ENCODE peak calls at places on chromosome 3, in four cellular contexts. One of them, this sample, is unnamed. For H3K36me3, the result is how much of the 10 kb centered on the place peaks cover.

GRCh38 chr3:15269091-15269989 is 63.0 kb downstream of the SH3BP5 start:
- DNase-seq in K562: peak
- DNase-seq in CD8-positive, alpha-beta memory T cell: peak
- DNase-seq in tibial nerve: peak
- DNase-seq in this sample: no peak

GRCh38 chr3:163481738-163482137 is 1596.6 kb downstream of the SI start:
- DNase-seq in K562: no peak
- DNase-seq in tibial nerve: no peak
- DNase-seq in CD8-positive, alpha-beta memory T cell: no peak
- DNase-seq in this sample: no peak

GRCh38 chr3:176958560-176958959 is 238.7 kb downstream of the TBL1XR1 start:
- DNase-seq in K562: no peak
- DNase-seq in CD8-positive, alpha-beta memory T cell: no peak
- DNase-seq in tibial nerve: no peak
- DNase-seq in this sample: no peak

GRCh38 chr3:124888482-124889441 is 1.6 kb upstream of the ITGB5 start:
- DNase-seq in K562: no peak
- DNase-seq in tibial nerve: no peak
- DNase-seq in CD8-positive, alpha-beta memory T cell: no peak
- DNase-seq in this sample: no peak

GRCh38 chr3:112973325-112974177 is 1.4 kb downstream of the CD200R1 start:
- DNase-seq in K562: no peak
- DNase-seq in tibial nerve: no peak
- DNase-seq in CD8-positive, alpha-beta memory T cell: peak
- DNase-seq in this sample: no peak

GRCh38 chr3:62101488-62101887 is 271.9 kb downstream of the FEZF2 start:
- DNase-seq in tibial nerve: no peak
- DNase-seq in CD8-positive, alpha-beta memory T cell: no peak
- DNase-seq in K562: no peak
- DNase-seq in this sample: no peak

GRCh38 chr3:190131329-190131728 is 10.6 kb upstream of the P3H2 start:
- DNase-seq in tibial nerve: no peak
- DNase-seq in K562: no peak
- DNase-seq in CD8-positive, alpha-beta memory T cell: no peak
- DNase-seq in this sample: no peak

GRCh38 chr3:115800489-115801080 is 177.3 kb downstream of the GAP43 start:
- DNase-seq in tibial nerve: no peak
- DNase-seq in CD8-positive, alpha-beta memory T cell: no peak
- DNase-seq in K562: no peak
- DNase-seq in this sample: no peak

GRCh38 chr3:18153571-18154173 is 271.5 kb downstream of the SATB1 start:
- DNase-seq in K562: no peak
- DNase-seq in CD8-positive, alpha-beta memory T cell: no peak
- DNase-seq in tibial nerve: no peak
- DNase-seq in this sample: peak

GRCh38 chr3:71728632-71729342 is 3.6 kb upstream of the EIF4E3 start:
- DNase-seq in tibial nerve: no peak
- DNase-seq in K562: peak
- DNase-seq in CD8-positive, alpha-beta memory T cell: peak
- DNase-seq in this sample: no peak

GRCh38 chr3:17841190-17841828 is 98.9 kb upstream of the TBC1D5 start:
- DNase-seq in CD8-positive, alpha-beta memory T cell: peak
- DNase-seq in tibial nerve: peak
- DNase-seq in K562: peak
- DNase-seq in this sample: peak

GRCh38 chr3:42451546-42452230 is 41.3 kb upstream of the LYZL4 start:
- DNase-seq in K562: no peak
- DNase-seq in tibial nerve: no peak
- DNase-seq in CD8-positive, alpha-beta memory T cell: no peak
- DNase-seq in this sample: no peak

GRCh38 chr3:4722103-4722502 is 229.0 kb downstream of the ITPR1 start:
- DNase-seq in tibial nerve: no peak
- DNase-seq in CD8-positive, alpha-beta memory T cell: no peak
- DNase-seq in K562: peak
- DNase-seq in this sample: peak

GRCh38 chr3:148042663-148043445 is 633.7 kb downstream of the ZIC1 start:
- DNase-seq in CD8-positive, alpha-beta memory T cell: no peak
- DNase-seq in K562: no peak
- DNase-seq in tibial nerve: no peak
- DNase-seq in this sample: peak

GRCh38 chr3:158168996-158169573 is 59.2 kb downstream of the RSRC1 start:
- DNase-seq in K562: no peak
- DNase-seq in CD8-positive, alpha-beta memory T cell: no peak
- DNase-seq in tibial nerve: no peak
- DNase-seq in this sample: no peak

GRCh38 chr3:151412989-151413388 is 28.4 kb upstream of the P2RY12 start:
- DNase-seq in CD8-positive, alpha-beta memory T cell: no peak
- DNase-seq in K562: no peak
- DNase-seq in tibial nerve: no peak
- DNase-seq in this sample: no peak

GRCh38 chr3:120450261-120450913 is 405 bp downstream of the FSTL1 start:
- DNase-seq in K562: no peak
- DNase-seq in CD8-positive, alpha-beta memory T cell: no peak
- DNase-seq in tibial nerve: peak
- DNase-seq in this sample: peak

GRCh38 chr3:150770662-150771061 is 7.7 kb upstream of the SIAH2 start:
- DNase-seq in CD8-positive, alpha-beta memory T cell: no peak
- DNase-seq in K562: no peak
- DNase-seq in tibial nerve: no peak
- DNase-seq in this sample: no peak

GRCh38 chr3:79751703-79752102 is 16.1 kb downstream of the ROBO1 start:
- DNase-seq in K562: no peak
- DNase-seq in tibial nerve: no peak
- DNase-seq in CD8-positive, alpha-beta memory T cell: no peak
- DNase-seq in this sample: no peak

GRCh38 chr3:13879102-13879945 is 547 bp downstream of the WNT7A start:
- DNase-seq in K562: no peak
- DNase-seq in tibial nerve: no peak
- DNase-seq in CD8-positive, alpha-beta memory T cell: no peak
- DNase-seq in this sample: no peak

GRCh38 chr3:168514252-168514651 is 418.5 kb upstream of the GOLIM4 start:
- DNase-seq in K562: no peak
- DNase-seq in tibial nerve: no peak
- DNase-seq in CD8-positive, alpha-beta memory T cell: no peak
- DNase-seq in this sample: no peak

GRCh38 chr3:32420138-32420981 is 28.7 kb downstream of the CMTM7 start:
- DNase-seq in K562: no peak
- DNase-seq in tibial nerve: no peak
- DNase-seq in CD8-positive, alpha-beta memory T cell: no peak
- DNase-seq in this sample: peak

GRCh38 chr3:160616721-160617120 is 51.4 kb upstream of the KPNA4 start:
- DNase-seq in K562: no peak
- DNase-seq in tibial nerve: no peak
- DNase-seq in CD8-positive, alpha-beta memory T cell: no peak
- DNase-seq in this sample: peak

GRCh38 chr3:194536883-194537637 is 50.3 kb upstream of the ATP13A3 start:
- DNase-seq in CD8-positive, alpha-beta memory T cell: no peak
- DNase-seq in K562: no peak
- DNase-seq in tibial nerve: no peak
- DNase-seq in this sample: no peak

GRCh38 chr3:134326126-134326525 is 48.1 kb downstream of the AMOTL2 start:
- DNase-seq in K562: no peak
- DNase-seq in CD8-positive, alpha-beta memory T cell: no peak
- DNase-seq in tibial nerve: no peak
- DNase-seq in this sample: no peak

GRCh38 chr3:160617636-160618035 is 52.3 kb upstream of the KPNA4 start:
- DNase-seq in CD8-positive, alpha-beta memory T cell: no peak
- DNase-seq in K562: no peak
- DNase-seq in tibial nerve: no peak
- DNase-seq in this sample: no peak

GRCh38 chr3:58337190-58337589 is 4.5 kb downstream of the PXK start:
- DNase-seq in tibial nerve: no peak
- DNase-seq in K562: no peak
- DNase-seq in CD8-positive, alpha-beta memory T cell: no peak
- DNase-seq in this sample: no peak

GRCh38 chr3:58336135-58336882 is 3.6 kb downstream of the PXK start:
- DNase-seq in CD8-positive, alpha-beta memory T cell: no peak
- DNase-seq in tibial nerve: no peak
- DNase-seq in K562: no peak
- DNase-seq in this sample: peak

GRCh38 chr3:58334013-58334321 is 1.3 kb downstream of the PXK start:
- DNase-seq in tibial nerve: no peak
- DNase-seq in CD8-positive, alpha-beta memory T cell: no peak
- DNase-seq in K562: no peak
- DNase-seq in this sample: no peak

GRCh38 chr3:58333206-58334012 is 717 bp downstream of the PXK start:
- DNase-seq in tibial nerve: no peak
- DNase-seq in CD8-positive, alpha-beta memory T cell: no peak
- DNase-seq in K562: no peak
- DNase-seq in this sample: peak

GRCh38 chr3:58335432-58335947 is 2.8 kb downstream of the PXK start:
- DNase-seq in tibial nerve: no peak
- DNase-seq in CD8-positive, alpha-beta memory T cell: no peak
- DNase-seq in K562: no peak
- DNase-seq in this sample: no peak
- H3K4me3 ChIP-seq in tibial nerve: no peak
- H3K4me3 ChIP-seq in CD8-positive, alpha-beta memory T cell: no peak
- H3K4me3 ChIP-seq in K562: peak
- H3K4me3 ChIP-seq in this sample: no peak

GRCh38 chr3:64327039-64327804 is 102.0 kb upstream of the PRICKLE2 start:
- DNase-seq in K562: peak
- DNase-seq in CD8-positive, alpha-beta memory T cell: no peak
- DNase-seq in tibial nerve: peak
- DNase-seq in this sample: peak
- H3K27ac ChIP-seq in K562: no peak
- H3K27ac ChIP-seq in CD8-positive, alpha-beta memory T cell: no peak
- H3K27ac ChIP-seq in tibial nerve: peak
- H3K27ac ChIP-seq in this sample: no peak

DNA sequence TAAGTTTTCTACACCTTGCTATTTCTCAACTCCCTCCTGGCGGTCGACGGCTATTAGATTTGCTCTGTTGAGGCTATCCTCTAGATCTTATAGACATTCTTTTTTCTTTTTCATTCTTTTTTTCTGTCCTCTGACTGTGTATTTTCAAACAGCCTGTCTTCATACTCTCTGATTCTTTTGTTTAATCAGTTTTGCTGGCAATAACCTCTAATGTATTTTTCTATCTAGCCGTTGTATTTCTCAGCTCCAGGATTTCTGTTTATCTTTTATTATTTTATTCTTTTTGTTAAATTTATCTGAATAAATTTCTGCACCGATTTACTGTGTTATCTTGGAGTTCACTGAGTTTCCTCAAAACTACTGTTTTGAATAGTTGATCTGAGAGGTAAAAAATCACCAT is 31.5 kb downstream of the NLGN1 start:
- DNase-seq in CD8-positive, alpha-beta memory T cell: no peak
- DNase-seq in tibial nerve: no peak
- DNase-seq in K562: no peak
- DNase-seq in this sample: no peak
- H3K36me3 ChIP-seq in CD8-positive, alpha-beta memory T cell: under half
- H3K36me3 ChIP-seq in tibial nerve: under half
- H3K36me3 ChIP-seq in K562: under half
- H3K36me3 ChIP-seq in this sample: under half

GRCh38 chr3:155870133-155870944 is at the start of gene GMPS:
- DNase-seq in tibial nerve: peak
- DNase-seq in K562: peak
- DNase-seq in CD8-positive, alpha-beta memory T cell: peak
- DNase-seq in this sample: peak

GRCh38 chr3:155870945-155871745 is 695 bp downstream of the GMPS start:
- DNase-seq in K562: peak
- DNase-seq in tibial nerve: peak
- DNase-seq in CD8-positive, alpha-beta memory T cell: peak
- DNase-seq in this sample: peak

GRCh38 chr3:155872904-155873646 is 2.6 kb downstream of the GMPS start:
- DNase-seq in tibial nerve: no peak
- DNase-seq in CD8-positive, alpha-beta memory T cell: no peak
- DNase-seq in K562: no peak
- DNase-seq in this sample: no peak

GRCh38 chr3:155871746-155872158 is 1.3 kb downstream of the GMPS start:
- DNase-seq in K562: no peak
- DNase-seq in CD8-positive, alpha-beta memory T cell: no peak
- DNase-seq in tibial nerve: no peak
- DNase-seq in this sample: no peak

GRCh38 chr3:155869664-155870063 is 786 bp upstream of the GMPS start:
- DNase-seq in tibial nerve: no peak
- DNase-seq in CD8-positive, alpha-beta memory T cell: no peak
- DNase-seq in K562: no peak
- DNase-seq in this sample: no peak
- H3K4me3 ChIP-seq in tibial nerve: peak
- H3K4me3 ChIP-seq in CD8-positive, alpha-beta memory T cell: peak
- H3K4me3 ChIP-seq in K562: peak
- H3K4me3 ChIP-seq in this sample: peak

GRCh38 chr3:52178537-52178936 is 19.4 kb upstream of the ALAS1 start:
- DNase-seq in CD8-positive, alpha-beta memory T cell: no peak
- DNase-seq in tibial nerve: no peak
- DNase-seq in K562: no peak
- DNase-seq in this sample: no peak

GRCh38 chr3:52182691-52183090 is 15.3 kb upstream of the ALAS1 start:
- DNase-seq in K562: no peak
- DNase-seq in CD8-positive, alpha-beta memory T cell: no peak
- DNase-seq in tibial nerve: no peak
- DNase-seq in this sample: no peak

GRCh38 chr3:52183786-52184445 is 14.0 kb upstream of the ALAS1 start:
- DNase-seq in tibial nerve: no peak
- DNase-seq in CD8-positive, alpha-beta memory T cell: no peak
- DNase-seq in K562: no peak
- DNase-seq in this sample: no peak

GRCh38 chr3:52182203-52182602 is 15.8 kb upstream of the ALAS1 start:
- DNase-seq in tibial nerve: no peak
- DNase-seq in K562: peak
- DNase-seq in CD8-positive, alpha-beta memory T cell: peak
- DNase-seq in this sample: no peak

DNA sequence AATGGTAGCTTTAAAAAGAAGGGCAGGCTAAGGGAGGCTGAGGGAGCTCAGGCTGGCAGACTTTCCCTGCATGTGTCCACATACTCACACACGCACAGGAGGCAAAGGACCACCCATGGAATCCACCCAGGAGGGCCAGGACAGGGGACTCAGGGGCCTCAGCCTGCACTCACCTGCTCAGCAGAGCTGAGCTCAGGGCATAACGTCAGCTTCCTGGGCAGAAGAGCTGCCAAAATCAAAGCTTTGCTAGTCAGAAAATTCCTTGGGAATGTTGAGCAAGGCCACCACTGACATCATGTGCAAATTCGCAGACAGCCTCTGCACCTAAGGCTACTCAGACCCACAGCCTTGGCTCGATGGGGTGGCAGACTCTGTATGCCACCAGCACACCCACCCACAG is 16.4 kb upstream of the ALAS1 start:
- DNase-seq in CD8-positive, alpha-beta memory T cell: no peak
- DNase-seq in tibial nerve: no peak
- DNase-seq in K562: no peak
- DNase-seq in this sample: peak
- H3K27ac ChIP-seq in CD8-positive, alpha-beta memory T cell: no peak
- H3K27ac ChIP-seq in tibial nerve: no peak
- H3K27ac ChIP-seq in K562: no peak
- H3K27ac ChIP-seq in this sample: no peak

GRCh38 chr3:12579456-12579855 is 22.6 kb downstream of the MKRN2 start:
- DNase-seq in tibial nerve: no peak
- DNase-seq in CD8-positive, alpha-beta memory T cell: no peak
- DNase-seq in K562: no peak
- DNase-seq in this sample: no peak
- H3K36me3 ChIP-seq in tibial nerve: under half
- H3K36me3 ChIP-seq in CD8-positive, alpha-beta memory T cell: under half
- H3K36me3 ChIP-seq in K562: half or more
- H3K36me3 ChIP-seq in this sample: half or more

This sample was measured in cardiac muscle cell.